ENCODE peak calls at places on chromosomes 12 and 14, in five cellular contexts. Z is A549; Y is Panc1; H is stimulated activated effector memory CD8-positive, alpha-beta T cell treated with anti-CD3 and anti-CD28 coated beads, Interleukin-12 subunit alpha, Interleukin-12 subunit beta, amount 100 ng/mL, for 72 hours; E is head of caudate nucleus. S is an unnamed sample.

GRCh38 chr12:46187023-46187422 is 81.8 kb downstream of the SLC38A1 start:
- DNase-seq in E (no peak), Y (no peak), H (no peak), Z (no peak), S (no peak)

GRCh38 chr14:80264698-80265097 is 53.4 kb upstream of the DIO2 start:
- DNase-seq in H (no peak), Y (no peak), Z (no peak), E (no peak), S (no peak)

GRCh38 chr14:54662491-54663116 is 95.7 kb downstream of the SAMD4A start:
- DNase-seq in E (no peak), Z (no peak), H (no peak), Y (no peak), S (no peak)

GRCh38 chr12:102120886-102121285 is 903 bp downstream of the PARPBP start:
- DNase-seq in Y (no peak), E (no peak), H (no peak), Z (peak; percentile 38), S (no peak)

GRCh38 chr12:49800421-49801140 is 27.6 kb downstream of the NCKAP5L start:
- DNase-seq in Z (no peak), E (no peak), Y (no peak), H (no peak), S (no peak)

GRCh38 chr12:109542014-109542413 is 31.3 kb downstream of the MMAB start:
- DNase-seq in H (no peak), Y (no peak), E (no peak), Z (peak; percentile 16), S (no peak)

GRCh38 chr12:38588618-38589309 is 272.2 kb downstream of the ALG10B start:
- DNase-seq in H (no peak), Y (no peak), Z (no peak), E (no peak), S (no peak)

GRCh38 chr12:85985996-85986395 is 111.9 kb downstream of the NTS start:
- DNase-seq in E (no peak), H (no peak), Y (no peak), Z (no peak), S (no peak)

S was measured in stimulated activated naive CD4-positive, alpha-beta T cell treated with Interleukin-2 at 50 U/mL for 16 hours.